ENCODE peak calls at places on chromosomes 13 and 19, in four cellular contexts. One of them, this sample, is unnamed.

GRCh38 chr19:3798137-3798536 is 12.0 kb upstream of the MATK start:
- DNase-seq in ecto neural progenitor cell: no peak
- DNase-seq in pancreas: no peak
- DNase-seq in NCI-H345: no peak
- DNase-seq in this sample: no peak

GRCh38 chr13:89726690-89727435 is 1620.6 kb upstream of the MIR17HG start:
- DNase-seq in NCI-H345: peak
- DNase-seq in ecto neural progenitor cell: no peak
- DNase-seq in pancreas: no peak
- DNase-seq in this sample: no peak

GRCh38 chr19:11256189-11256588 is 6.1 kb downstream of the DOCK6 start:
- DNase-seq in pancreas: no peak
- DNase-seq in NCI-H345: no peak
- DNase-seq in ecto neural progenitor cell: no peak
- DNase-seq in this sample: no peak

GRCh38 chr19:42270346-42271044 is 1.4 kb downstream of the CIC start:
- DNase-seq in pancreas: peak
- DNase-seq in NCI-H345: no peak
- DNase-seq in ecto neural progenitor cell: no peak
- DNase-seq in this sample: peak

GRCh38 chr13:102566513-102566912 is 30.3 kb upstream of the TPP2 start:
- DNase-seq in pancreas: no peak
- DNase-seq in NCI-H345: no peak
- DNase-seq in ecto neural progenitor cell: no peak
- DNase-seq in this sample: peak

GRCh38 chr13:92575782-92576181 is 650.8 kb upstream of the GPC6 start:
- DNase-seq in NCI-H345: no peak
- DNase-seq in ecto neural progenitor cell: no peak
- DNase-seq in pancreas: no peak
- DNase-seq in this sample: no peak

GRCh38 chr13:25971499-25972145 is 80.2 kb downstream of the SHISA2 start:
- DNase-seq in NCI-H345: no peak
- DNase-seq in ecto neural progenitor cell: no peak
- DNase-seq in pancreas: no peak
- DNase-seq in this sample: no peak

GRCh38 chr13:114065926-114066774 is 66.3 kb downstream of the RASA3 start:
- DNase-seq in NCI-H345: no peak
- DNase-seq in pancreas: no peak
- DNase-seq in ecto neural progenitor cell: no peak
- DNase-seq in this sample: no peak

GRCh38 chr19:19628499-19629134 is 597 bp upstream of the LPAR2 start:
- DNase-seq in pancreas: peak
- DNase-seq in NCI-H345: peak
- DNase-seq in ecto neural progenitor cell: peak
- DNase-seq in this sample: no peak

GRCh38 chr19:47158879-47159509 is 28.4 kb downstream of the SAE1 start:
- DNase-seq in ecto neural progenitor cell: no peak
- DNase-seq in NCI-H345: no peak
- DNase-seq in pancreas: no peak
- DNase-seq in this sample: no peak

GRCh38 chr13:85896516-85897450 is 97.6 kb upstream of the SLITRK6 start:
- DNase-seq in ecto neural progenitor cell: no peak
- DNase-seq in pancreas: no peak
- DNase-seq in NCI-H345: no peak
- DNase-seq in this sample: no peak

GRCh38 chr19:54172413-54172763 is 572 bp downstream of the TMC4 start:
- DNase-seq in pancreas: peak
- DNase-seq in ecto neural progenitor cell: peak
- DNase-seq in NCI-H345: no peak
- DNase-seq in this sample: no peak

GRCh38 chr13:76764429-76764828 is 121.8 kb downstream of the KCTD12 start:
- DNase-seq in pancreas: no peak
- DNase-seq in ecto neural progenitor cell: no peak
- DNase-seq in NCI-H345: no peak
- DNase-seq in this sample: peak

GRCh38 chr13:33931397-33931987 is 113.5 kb downstream of the RFC3 start:
- DNase-seq in pancreas: no peak
- DNase-seq in NCI-H345: peak
- DNase-seq in ecto neural progenitor cell: no peak
- DNase-seq in this sample: no peak

GRCh38 chr13:23752111-23753001 is 136.8 kb downstream of the MIPEP start:
- DNase-seq in ecto neural progenitor cell: no peak
- DNase-seq in NCI-H345: no peak
- DNase-seq in pancreas: no peak
- DNase-seq in this sample: no peak

GRCh38 chr19:7920520-7921301 is 573 bp downstream of the SNAPC2 start:
- DNase-seq in pancreas: peak
- DNase-seq in ecto neural progenitor cell: peak
- DNase-seq in NCI-H345: peak
- DNase-seq in this sample: peak

GRCh38 chr19:39765091-39766076 is 13.3 kb upstream of the LEUTX start:
- DNase-seq in NCI-H345: peak
- DNase-seq in ecto neural progenitor cell: peak
- DNase-seq in pancreas: peak
- DNase-seq in this sample: peak

GRCh38 chr19:7629347-7630054 is at the start of the genes PET100 and XAB2:
- DNase-seq in pancreas: peak
- DNase-seq in NCI-H345: peak
- DNase-seq in ecto neural progenitor cell: peak
- DNase-seq in this sample: peak

GRCh38 chr19:13849991-13850909 is 26.7 kb upstream of the NANOS3 start:
- DNase-seq in ecto neural progenitor cell: peak
- DNase-seq in NCI-H345: peak
- DNase-seq in pancreas: peak
- DNase-seq in this sample: peak

GRCh38 chr13:44431150-44431549 is 57.5 kb downstream of the SERP2 start:
- DNase-seq in NCI-H345: no peak
- DNase-seq in pancreas: no peak
- DNase-seq in ecto neural progenitor cell: no peak
- DNase-seq in this sample: no peak

GRCh38 chr13:33330483-33330882 is 44.9 kb upstream of the STARD13 start:
- DNase-seq in ecto neural progenitor cell: no peak
- DNase-seq in pancreas: no peak
- DNase-seq in NCI-H345: no peak
- DNase-seq in this sample: no peak

GRCh38 chr19:58475714-58476497 is at the start of gene ZNF446:
- DNase-seq in pancreas: peak
- DNase-seq in ecto neural progenitor cell: peak
- DNase-seq in NCI-H345: peak
- DNase-seq in this sample: peak

GRCh38 chr13:44270153-44270552 is 103.5 kb upstream of the SERP2 start:
- DNase-seq in NCI-H345: no peak
- DNase-seq in pancreas: no peak
- DNase-seq in ecto neural progenitor cell: no peak
- DNase-seq in this sample: no peak

GRCh38 chr19:2043269-2043641 is 7.8 kb downstream of the MKNK2 start:
- DNase-seq in NCI-H345: no peak
- DNase-seq in pancreas: peak
- DNase-seq in ecto neural progenitor cell: peak
- DNase-seq in this sample: no peak

GRCh38 chr13:76971215-76971614 is 20.7 kb upstream of the CLN5 start:
- DNase-seq in pancreas: no peak
- DNase-seq in ecto neural progenitor cell: no peak
- DNase-seq in NCI-H345: no peak
- DNase-seq in this sample: no peak

GRCh38 chr13:50152655-50153309 is 137.5 kb downstream of the KCNRG start:
- DNase-seq in ecto neural progenitor cell: no peak
- DNase-seq in NCI-H345: no peak
- DNase-seq in pancreas: no peak
- DNase-seq in this sample: no peak

GRCh38 chr19:45873219-45873772 is 9.2 kb downstream of the FOXA3 start:
- DNase-seq in ecto neural progenitor cell: no peak
- DNase-seq in NCI-H345: no peak
- DNase-seq in pancreas: no peak
- DNase-seq in this sample: no peak

GRCh38 chr19:40688987-40689338 is 1.5 kb downstream of the NUMBL start:
- DNase-seq in ecto neural progenitor cell: no peak
- DNase-seq in pancreas: no peak
- DNase-seq in NCI-H345: no peak
- DNase-seq in this sample: no peak

GRCh38 chr19:46574533-46574932 is 26.6 kb upstream of the CALM3 start:
- DNase-seq in NCI-H345: no peak
- DNase-seq in pancreas: no peak
- DNase-seq in ecto neural progenitor cell: peak
- DNase-seq in this sample: no peak

GRCh38 chr19:47357788-47358680 is 8.9 kb downstream of the DHX34 start:
- DNase-seq in NCI-H345: no peak
- DNase-seq in pancreas: no peak
- DNase-seq in ecto neural progenitor cell: no peak
- DNase-seq in this sample: no peak

GRCh38 chr19:51702754-51703654 is 9.9 kb downstream of the SPACA6 start:
- DNase-seq in NCI-H345: no peak
- DNase-seq in ecto neural progenitor cell: peak
- DNase-seq in pancreas: peak
- DNase-seq in this sample: peak

GRCh38 chr19:17078038-17078919 is 2.7 kb downstream of the MYO9B start:
- DNase-seq in NCI-H345: no peak
- DNase-seq in pancreas: no peak
- DNase-seq in ecto neural progenitor cell: no peak
- DNase-seq in this sample: no peak

GRCh38 chr13:45823583-45823982 is 28.0 kb downstream of the SIAH3 start:
- DNase-seq in ecto neural progenitor cell: no peak
- DNase-seq in pancreas: no peak
- DNase-seq in NCI-H345: no peak
- DNase-seq in this sample: no peak

GRCh38 chr19:7691497-7691896 is 10.4 kb downstream of the FCER2 start:
- DNase-seq in NCI-H345: no peak
- DNase-seq in ecto neural progenitor cell: no peak
- DNase-seq in pancreas: no peak
- DNase-seq in this sample: no peak

GRCh38 chr13:27006519-27007161 is 165.0 kb downstream of the USP12 start:
- DNase-seq in ecto neural progenitor cell: no peak
- DNase-seq in pancreas: peak
- DNase-seq in NCI-H345: peak
- DNase-seq in this sample: peak

GRCh38 chr13:109815651-109816050 is 29.3 kb upstream of the IRS2 start:
- DNase-seq in NCI-H345: no peak
- DNase-seq in ecto neural progenitor cell: no peak
- DNase-seq in pancreas: no peak
- DNase-seq in this sample: no peak